ENCODE peak calls at places on chromosomes 3 and 15, in eight cellular contexts. A is fibroblast of the conjunctiva, H is sigmoid colon, N is NCI-H1436 treated with DMSO at 0.1 percent for 48 hours, Q is HTR-8/SVneo, L is 8988T, P is cerebellum, S is fibroblast of the aortic adventitia. J is an unnamed sample.

GRCh38 chr3:60600848-60601247 is 650.4 kb downstream of the FHIT start:
- DNase-seq in A (no peak), P (no peak), N (no peak), Q (no peak), H (no peak), S (no peak), L (no peak), J (no peak)

GRCh38 chr15:91855684-91856553 is 2.4 kb downstream of the SLCO3A1 start:
- DNase-seq in P (peak), H (no peak), S (no peak), Q (no peak), N (peak), A (no peak), L (peak), J (peak)

GRCh38 chr3:112261742-112262141 is 32.3 kb downstream of the SLC9C1 start:
- DNase-seq in L (no peak), N (no peak), A (no peak), Q (no peak), H (no peak), S (no peak), P (no peak), J (no peak)

GRCh38 chr15:64284037-64284436 is 71.9 kb downstream of the CSNK1G1 start:
- DNase-seq in P (no peak), N (no peak), S (peak), Q (no peak), L (no peak), A (peak), H (no peak), J (no peak)

GRCh38 chr3:135456182-135456790 is 509.2 kb upstream of the PPP2R3A start:
- DNase-seq in L (no peak), P (no peak), N (peak), Q (no peak), H (no peak), A (no peak), S (no peak), J (peak)

GRCh38 chr3:66577804-66578203 is 77.0 kb upstream of the LRIG1 start:
- DNase-seq in P (peak), L (no peak), Q (no peak), A (no peak), H (no peak), S (no peak), N (no peak), J (no peak)

GRCh38 chr3:136858381-136858780 is 3.6 kb upstream of the NCK1 start:
- DNase-seq in N (no peak), A (no peak), H (no peak), L (no peak), P (no peak), Q (no peak), S (no peak), J (no peak)

GRCh38 chr15:74170845-74171578 is 2.5 kb upstream of the ISLR start:
- DNase-seq in P (no peak), S (no peak), L (no peak), N (no peak), Q (no peak), A (no peak), H (peak), J (no peak)

GRCh38 chr15:68576253-68577236 is 2.2 kb upstream of the CORO2B start:
- DNase-seq in S (no peak), N (no peak), A (no peak), H (no peak), P (no peak), Q (no peak), L (no peak), J (no peak)

GRCh38 chr3:153903430-153903829 is 217.8 kb upstream of the ARHGEF26 start:
- DNase-seq in L (no peak), A (no peak), Q (no peak), P (no peak), S (no peak), N (no peak), H (no peak), J (no peak)

GRCh38 chr15:44492672-44493071 is 44.3 kb upstream of the EIF3J start:
- DNase-seq in Q (no peak), A (no peak), P (no peak), H (no peak), N (no peak), L (no peak), S (no peak), J (no peak)

GRCh38 chr3:33578325-33579180 is 138.3 kb upstream of the UBP1 start:
- DNase-seq in A (peak), S (peak), N (no peak), L (no peak), H (no peak), Q (peak), P (no peak), J (no peak)

GRCh38 chr3:39378092-39378491 is 5.1 kb upstream of the SLC25A38 start:
- DNase-seq in P (peak), N (no peak), A (no peak), S (peak), Q (peak), H (no peak), L (peak), J (peak)

GRCh38 chr15:45347989-45348388 is 30.4 kb downstream of the GATM start:
- DNase-seq in N (no peak), P (no peak), H (no peak), Q (no peak), A (no peak), L (no peak), S (no peak), J (no peak)

GRCh38 chr3:15638891-15639262 is 37.3 kb downstream of the BTD start:
- DNase-seq in P (no peak), S (no peak), L (no peak), H (no peak), A (no peak), Q (no peak), N (no peak), J (no peak)

GRCh38 chr3:141405025-141405424 is 36.7 kb downstream of the ZBTB38 start:
- DNase-seq in N (no peak), L (no peak), Q (no peak), A (no peak), S (peak), P (no peak), H (no peak), J (no peak)

GRCh38 chr3:68931406-68932149 is 769 bp downstream of the TAFA4 start:
- DNase-seq in Q (no peak), N (no peak), A (no peak), L (no peak), H (no peak), P (no peak), S (no peak), J (peak)

GRCh38 chr3:9791127-9791526 is 1.1 kb downstream of the TADA3 start:
- DNase-seq in A (no peak), S (no peak), N (no peak), P (no peak), Q (no peak), L (no peak), H (no peak), J (no peak)

GRCh38 chr15:75067123-75067854 is 43.9 kb downstream of the PPCDC start:
- DNase-seq in N (no peak), P (no peak), S (peak), L (no peak), Q (no peak), H (no peak), A (no peak), J (no peak)

GRCh38 chr3:59424268-59425010 is 374.6 kb upstream of the CFAP20DC start:
- DNase-seq in P (no peak), N (no peak), H (no peak), L (no peak), Q (no peak), S (peak), A (peak), J (no peak)

GRCh38 chr3:39601241-39601640 is 133.8 kb downstream of the MOBP start:
- DNase-seq in L (no peak), A (no peak), Q (no peak), H (no peak), S (no peak), P (no peak), N (no peak), J (no peak)

GRCh38 chr15:42159381-42160015 is 3.1 kb upstream of the PLA2G4F start:
- DNase-seq in A (no peak), Q (no peak), S (no peak), N (no peak), L (no peak), P (peak), H (no peak), J (no peak)

GRCh38 chr3:155352900-155353490 is 59.5 kb upstream of the STRIT1 start:
- DNase-seq in Q (peak), A (peak), N (no peak), H (no peak), S (peak), L (no peak), P (peak), J (no peak)